ENCODE peak calls at places on chromosomes 2 and 18, in nine cellular contexts. One of them, this sample, is unnamed.

GRCh38 chr2:61937881-61938280 is 32.4 kb downstream of the COMMD1 start:
- DNase-seq in MCF 10A: no peak
- DNase-seq in IMR-90: no peak
- DNase-seq in A549: no peak
- DNase-seq in colonic mucosa: no peak
- DNase-seq in body of pancreas: no peak
- DNase-seq in GM20000: no peak
- DNase-seq in K562: no peak
- DNase-seq in adrenal gland: no peak
- DNase-seq in this sample: no peak

GRCh38 chr2:236875906-236876505 is 209.7 kb upstream of the COPS8 start:
- DNase-seq in MCF 10A: peak; percentile 63
- DNase-seq in IMR-90: no peak
- DNase-seq in A549: no peak
- DNase-seq in colonic mucosa: peak; percentile 20
- DNase-seq in body of pancreas: no peak
- DNase-seq in GM20000: no peak
- DNase-seq in K562: no peak
- DNase-seq in adrenal gland: peak; percentile 7
- DNase-seq in this sample: peak; percentile 27

GRCh38 chr2:227862227-227862740 is 9.1 kb upstream of the DAW1 start:
- DNase-seq in MCF 10A: peak; percentile 80
- DNase-seq in IMR-90: peak; percentile 64
- DNase-seq in A549: peak; percentile 80
- DNase-seq in colonic mucosa: peak; percentile 63
- DNase-seq in body of pancreas: peak; percentile 20
- DNase-seq in GM20000: peak; percentile 68
- DNase-seq in K562: peak; percentile 35
- DNase-seq in adrenal gland: peak; percentile 16
- DNase-seq in this sample: peak; percentile 86

GRCh38 chr2:46967990-46968647 is 52.5 kb upstream of the MCFD2 start:
- DNase-seq in MCF 10A: peak; percentile 96
- DNase-seq in IMR-90: peak; percentile 85
- DNase-seq in A549: peak; percentile 96
- DNase-seq in colonic mucosa: peak; percentile 84
- DNase-seq in body of pancreas: peak; percentile 76
- DNase-seq in GM20000: no peak
- DNase-seq in K562: peak; percentile 72
- DNase-seq in adrenal gland: peak; percentile 92
- DNase-seq in this sample: peak; percentile 93

GRCh38 chr2:234951386-234952269 is at the start of gene SH3BP4:
- DNase-seq in MCF 10A: peak; percentile 71
- DNase-seq in IMR-90: peak; percentile 72
- DNase-seq in A549: peak; percentile 68
- DNase-seq in colonic mucosa: peak; percentile 89
- DNase-seq in body of pancreas: peak; percentile 88
- DNase-seq in GM20000: peak; percentile 52
- DNase-seq in K562: peak; percentile 75
- DNase-seq in adrenal gland: peak; percentile 84
- DNase-seq in this sample: peak; percentile 73

GRCh38 chr18:10863026-10863425 is 286.3 kb downstream of the PIEZO2 start:
- DNase-seq in MCF 10A: no peak
- DNase-seq in IMR-90: peak; percentile 81
- DNase-seq in A549: no peak
- DNase-seq in colonic mucosa: no peak
- DNase-seq in body of pancreas: no peak
- DNase-seq in GM20000: no peak
- DNase-seq in K562: no peak
- DNase-seq in adrenal gland: no peak
- DNase-seq in this sample: peak; percentile 25

GRCh38 chr18:524496-524895 is 24.0 kb upstream of the COLEC12 start:
- DNase-seq in MCF 10A: no peak
- DNase-seq in IMR-90: peak; percentile 78
- DNase-seq in A549: no peak
- DNase-seq in colonic mucosa: no peak
- DNase-seq in body of pancreas: no peak
- DNase-seq in GM20000: no peak
- DNase-seq in K562: no peak
- DNase-seq in adrenal gland: no peak
- DNase-seq in this sample: peak; percentile 88

GRCh38 chr2:240812721-240813120 is 7.3 kb downstream of the KIF1A start:
- DNase-seq in MCF 10A: no peak
- DNase-seq in IMR-90: no peak
- DNase-seq in A549: no peak
- DNase-seq in colonic mucosa: no peak
- DNase-seq in body of pancreas: peak; percentile 11
- DNase-seq in GM20000: no peak
- DNase-seq in K562: no peak
- DNase-seq in adrenal gland: no peak
- DNase-seq in this sample: no peak

GRCh38 chr2:120526047-120526562 is 180.2 kb downstream of the INHBB start:
- DNase-seq in MCF 10A: no peak
- DNase-seq in IMR-90: no peak
- DNase-seq in A549: no peak
- DNase-seq in colonic mucosa: no peak
- DNase-seq in body of pancreas: no peak
- DNase-seq in GM20000: no peak
- DNase-seq in K562: no peak
- DNase-seq in adrenal gland: peak; percentile 32
- DNase-seq in this sample: no peak

GRCh38 chr2:120524174-120524573 is 178.2 kb downstream of the INHBB start:
- DNase-seq in MCF 10A: no peak
- DNase-seq in IMR-90: no peak
- DNase-seq in A549: no peak
- DNase-seq in colonic mucosa: no peak
- DNase-seq in body of pancreas: no peak
- DNase-seq in GM20000: no peak
- DNase-seq in K562: no peak
- DNase-seq in adrenal gland: no peak
- DNase-seq in this sample: no peak

GRCh38 chr2:120526997-120527945 is 181.3 kb downstream of the INHBB start:
- DNase-seq in MCF 10A: no peak
- DNase-seq in IMR-90: no peak
- DNase-seq in A549: no peak
- DNase-seq in colonic mucosa: no peak
- DNase-seq in body of pancreas: no peak
- DNase-seq in GM20000: no peak
- DNase-seq in K562: no peak
- DNase-seq in adrenal gland: no peak
- DNase-seq in this sample: no peak

GRCh38 chr2:120523766-120524165 is 177.8 kb downstream of the INHBB start:
- DNase-seq in MCF 10A: no peak
- DNase-seq in IMR-90: no peak
- DNase-seq in A549: no peak
- DNase-seq in colonic mucosa: no peak
- DNase-seq in body of pancreas: no peak
- DNase-seq in GM20000: no peak
- DNase-seq in K562: no peak
- DNase-seq in adrenal gland: no peak
- DNase-seq in this sample: no peak

DNA sequence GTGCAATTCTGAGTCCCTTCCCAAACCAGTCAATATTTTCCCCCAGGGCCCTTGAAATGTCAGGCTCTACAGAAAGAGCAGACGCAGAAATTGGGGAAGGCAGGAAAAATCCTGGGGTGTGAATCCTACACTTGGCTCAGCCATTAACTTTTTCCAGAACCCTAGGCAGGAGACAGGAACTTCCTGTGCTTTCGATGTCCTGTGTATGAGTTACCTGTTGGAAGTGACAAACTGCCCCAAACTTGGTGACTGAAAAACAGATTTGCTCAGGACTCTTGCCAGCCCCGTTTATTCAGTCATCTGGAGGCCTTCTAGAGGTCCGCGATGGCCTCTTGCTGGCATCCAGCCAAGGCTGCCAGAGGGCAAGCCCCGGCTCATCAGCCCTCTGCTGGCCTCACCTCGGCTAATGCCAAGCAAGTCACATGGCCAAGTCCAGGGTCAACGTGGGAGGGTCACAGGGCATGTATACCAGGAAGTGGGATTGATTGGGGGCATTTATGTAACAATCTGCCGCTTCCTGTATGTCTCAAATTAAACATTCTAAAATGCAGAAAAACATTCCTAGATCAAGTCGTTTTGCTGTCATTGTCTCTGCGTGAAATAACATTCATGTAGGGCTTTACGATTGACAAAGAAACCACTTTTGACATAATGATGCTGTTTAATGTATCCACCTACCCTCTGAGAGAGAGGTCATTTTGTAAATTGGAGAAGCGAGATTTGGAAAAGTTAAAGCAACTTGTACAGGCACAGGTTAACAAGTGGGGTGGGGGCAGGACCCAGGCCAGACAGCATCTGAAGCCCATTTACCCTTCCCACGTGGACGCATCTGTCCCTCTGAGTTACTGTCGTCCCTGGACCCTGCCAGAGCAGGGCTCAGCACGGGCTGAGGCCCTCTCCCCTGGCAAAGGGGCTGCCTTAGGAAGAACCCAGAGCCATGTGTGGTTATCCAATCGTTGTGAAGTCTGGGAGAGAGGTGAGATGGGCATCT is 179.4 kb downstream of the INHBB start:
- DNase-seq in MCF 10A: peak; percentile 42
- DNase-seq in IMR-90: no peak
- DNase-seq in A549: peak; percentile 36
- DNase-seq in colonic mucosa: no peak
- DNase-seq in body of pancreas: no peak
- DNase-seq in GM20000: no peak
- DNase-seq in K562: peak; percentile 22
- DNase-seq in adrenal gland: peak; percentile 63
- DNase-seq in this sample: no peak
- TF ChIP-seq CTCF in MCF 10A: no peak
- TF ChIP-seq CTCF in IMR-90: no peak
- TF ChIP-seq CTCF in A549: no peak
- TF ChIP-seq CTCF in colonic mucosa: no peak
- TF ChIP-seq CTCF in body of pancreas: no peak
- TF ChIP-seq CTCF in GM20000: no peak
- TF ChIP-seq CTCF in K562: no peak
- TF ChIP-seq CTCF in adrenal gland: no peak
- TF ChIP-seq CTCF in this sample: no peak

GRCh38 chr2:68645523-68645922 is 2.1 kb downstream of the PROKR1 start:
- DNase-seq in MCF 10A: peak; percentile 5
- DNase-seq in IMR-90: peak; percentile 24
- DNase-seq in A549: no peak
- DNase-seq in colonic mucosa: no peak
- DNase-seq in body of pancreas: no peak
- DNase-seq in GM20000: no peak
- DNase-seq in K562: no peak
- DNase-seq in adrenal gland: no peak
- DNase-seq in this sample: no peak

GRCh38 chr2:68650645-68651044 is 7.3 kb downstream of the PROKR1 start:
- DNase-seq in MCF 10A: no peak
- DNase-seq in IMR-90: no peak
- DNase-seq in A549: no peak
- DNase-seq in colonic mucosa: no peak
- DNase-seq in body of pancreas: no peak
- DNase-seq in GM20000: no peak
- DNase-seq in K562: no peak
- DNase-seq in adrenal gland: no peak
- DNase-seq in this sample: no peak

GRCh38 chr2:68643011-68643873 is at the start of gene PROKR1:
- DNase-seq in MCF 10A: no peak
- DNase-seq in IMR-90: no peak
- DNase-seq in A549: peak; percentile 22
- DNase-seq in colonic mucosa: peak; percentile 37
- DNase-seq in body of pancreas: peak; percentile 40
- DNase-seq in GM20000: no peak
- DNase-seq in K562: peak; percentile 55
- DNase-seq in adrenal gland: peak; percentile 45
- DNase-seq in this sample: peak; percentile 11

GRCh38 chr2:68643874-68644485 is 601 bp downstream of the PROKR1 start:
- DNase-seq in MCF 10A: no peak
- DNase-seq in IMR-90: no peak
- DNase-seq in A549: no peak
- DNase-seq in colonic mucosa: no peak
- DNase-seq in body of pancreas: no peak
- DNase-seq in GM20000: no peak
- DNase-seq in K562: no peak
- DNase-seq in adrenal gland: no peak
- DNase-seq in this sample: no peak

DNA sequence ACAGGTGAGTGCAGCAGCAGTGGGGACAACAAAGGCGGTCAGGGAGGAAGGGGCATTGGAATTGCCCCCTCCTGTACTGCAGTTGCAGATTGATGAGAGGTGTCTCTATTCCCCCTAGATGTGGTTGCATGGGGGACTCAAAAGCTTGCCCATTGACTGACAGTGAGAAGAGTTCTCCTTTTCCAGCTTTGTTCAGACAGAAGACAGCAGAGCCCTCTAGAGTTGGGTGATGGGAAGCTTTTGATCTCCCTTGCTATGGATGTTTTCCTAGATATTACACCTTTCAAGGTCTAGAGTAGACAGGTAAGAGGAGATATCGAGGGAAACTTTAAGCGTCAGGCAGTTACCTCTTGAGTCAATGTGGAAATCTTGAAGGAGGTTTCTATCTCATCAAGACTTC is 2.9 kb downstream of the PROKR1 start:
- DNase-seq in MCF 10A: peak; percentile 22
- DNase-seq in IMR-90: no peak
- DNase-seq in A549: peak; percentile 11
- DNase-seq in colonic mucosa: no peak
- DNase-seq in body of pancreas: no peak
- DNase-seq in GM20000: no peak
- DNase-seq in K562: no peak
- DNase-seq in adrenal gland: no peak
- DNase-seq in this sample: no peak
- TF ChIP-seq CTCF in MCF 10A: peak; percentile 15
- TF ChIP-seq CTCF in IMR-90: peak; percentile 21
- TF ChIP-seq CTCF in A549: peak; percentile 17
- TF ChIP-seq CTCF in colonic mucosa: no peak
- TF ChIP-seq CTCF in body of pancreas: no peak
- TF ChIP-seq CTCF in GM20000: no peak
- TF ChIP-seq CTCF in K562: peak; percentile 71
- TF ChIP-seq CTCF in adrenal gland: no peak
- TF ChIP-seq CTCF in this sample: no peak

GRCh38 chr2:210899131-210899530 is 342.7 kb downstream of the CPS1 start:
- DNase-seq in MCF 10A: peak; percentile 22
- DNase-seq in IMR-90: no peak
- DNase-seq in A549: peak; percentile 1
- DNase-seq in colonic mucosa: no peak
- DNase-seq in body of pancreas: no peak
- DNase-seq in GM20000: no peak
- DNase-seq in K562: no peak
- DNase-seq in adrenal gland: no peak
- DNase-seq in this sample: peak; percentile 43

DNA sequence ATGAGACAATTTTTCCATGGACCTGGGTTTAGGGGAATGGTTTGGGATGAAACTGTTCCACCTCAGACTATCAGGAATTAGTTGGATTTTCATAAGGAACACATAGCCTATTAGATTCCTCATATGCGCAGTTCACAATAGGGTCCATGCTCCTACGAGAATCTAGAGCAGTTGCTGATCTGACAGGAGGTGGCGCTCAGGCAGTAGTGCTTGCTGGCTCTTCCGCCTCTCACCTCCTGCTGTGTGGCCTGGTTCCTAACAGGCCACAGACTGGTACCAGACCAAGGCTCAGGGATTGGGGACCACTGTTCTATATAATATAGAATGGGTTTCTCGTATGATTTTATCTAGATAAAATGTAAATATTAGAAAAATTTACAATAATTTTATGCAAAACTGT is 338.7 kb downstream of the CPS1 start:
- DNase-seq in MCF 10A: no peak
- DNase-seq in IMR-90: no peak
- DNase-seq in A549: peak; percentile 1
- DNase-seq in colonic mucosa: no peak
- DNase-seq in body of pancreas: no peak
- DNase-seq in GM20000: no peak
- DNase-seq in K562: no peak
- DNase-seq in adrenal gland: no peak
- DNase-seq in this sample: no peak
- TF ChIP-seq CTCF in MCF 10A: no peak
- TF ChIP-seq CTCF in IMR-90: no peak
- TF ChIP-seq CTCF in A549: no peak
- TF ChIP-seq CTCF in colonic mucosa: no peak
- TF ChIP-seq CTCF in body of pancreas: no peak
- TF ChIP-seq CTCF in GM20000: no peak
- TF ChIP-seq CTCF in K562: no peak
- TF ChIP-seq CTCF in adrenal gland: no peak
- TF ChIP-seq CTCF in this sample: no peak

GRCh38 chr18:5600376-5601071 is 56.7 kb upstream of the EPB41L3 start:
- DNase-seq in MCF 10A: peak; percentile 14
- DNase-seq in IMR-90: peak; percentile 28
- DNase-seq in A549: no peak
- DNase-seq in colonic mucosa: no peak
- DNase-seq in body of pancreas: no peak
- DNase-seq in GM20000: no peak
- DNase-seq in K562: no peak
- DNase-seq in adrenal gland: no peak
- DNase-seq in this sample: peak; percentile 55
- TF ChIP-seq CTCF in MCF 10A: peak; percentile 23
- TF ChIP-seq CTCF in IMR-90: peak; percentile 65
- TF ChIP-seq CTCF in A549: peak; percentile 40
- TF ChIP-seq CTCF in colonic mucosa: peak; percentile 16
- TF ChIP-seq CTCF in body of pancreas: peak; percentile 23
- TF ChIP-seq CTCF in GM20000: peak; percentile 7
- TF ChIP-seq CTCF in K562: peak; percentile 18
- TF ChIP-seq CTCF in adrenal gland: peak; percentile 33
- TF ChIP-seq CTCF in this sample: peak; percentile 33